ENCODE peak calls at places on chromosomes 3 and 15, in nine cellular contexts. W is endodermal cell, D is ovary, V is PC-9, S is AG04450, A is psoas muscle, N is H9, J is pancreas, E is HepG2. G is an unnamed sample.

GRCh38 chr15:101534376-101534970 is 45.0 kb upstream of the PCSK6 start:
- DNase-seq in A (no peak), E (no peak), S (no peak), V (no peak), N (peak; percentile 20), D (no peak), J (no peak), W (no peak), G (no peak)

GRCh38 chr3:182912476-182912875 is 67.9 kb downstream of the DCUN1D1 start:
- DNase-seq in S (no peak), V (no peak), A (no peak), D (no peak), J (no peak), E (no peak), W (no peak), N (no peak), G (no peak)

GRCh38 chr3:24272875-24273274 is 221.8 kb downstream of the THRB start:
- DNase-seq in D (no peak), A (no peak), E (peak; percentile 31), W (no peak), N (no peak), S (no peak), V (no peak), J (no peak), G (peak; percentile 32)

GRCh38 chr15:77013786-77014136 is 18.8 kb downstream of the PSTPIP1 start:
- DNase-seq in D (no peak), N (no peak), A (no peak), S (no peak), E (no peak), W (no peak), V (peak; percentile 76), J (no peak), G (peak; percentile 49)

GRCh38 chr3:117407317-117407716 is 697.7 kb downstream of the TUSC7 start:
- DNase-seq in N (no peak), V (no peak), S (no peak), D (no peak), J (no peak), A (no peak), W (no peak), E (peak; percentile 5), G (peak; percentile 18)

GRCh38 chr3:59985643-59986200 is 935.9 kb upstream of the CFAP20DC start:
- DNase-seq in A (no peak), N (no peak), D (no peak), W (no peak), V (no peak), E (no peak), J (no peak), S (no peak), G (no peak)

GRCh38 chr3:50853936-50854335 is 179.2 kb downstream of the DOCK3 start:
- DNase-seq in W (no peak), E (no peak), D (no peak), J (no peak), N (no peak), A (no peak), S (no peak), V (no peak), G (peak; percentile 60)

GRCh38 chr3:151035072-151035471 is 50.4 kb upstream of the MED12L start:
- DNase-seq in S (no peak), V (no peak), A (no peak), E (no peak), N (no peak), W (peak; percentile 53), D (no peak), J (no peak), G (no peak)

GRCh38 chr15:52790166-52790708 is at the start of gene ONECUT1:
- DNase-seq in D (peak; percentile 39), E (peak; percentile 37), W (peak; percentile 91), V (peak; percentile 46), J (peak; percentile 90), S (no peak), A (peak; percentile 45), N (peak; percentile 82), G (no peak)

GRCh38 chr3:111541911-111542483 is at the start of gene CD96:
- DNase-seq in J (no peak), N (no peak), D (no peak), E (no peak), V (no peak), W (no peak), S (no peak), A (no peak), G (no peak)

GRCh38 chr3:170233532-170233931 is 11.3 kb downstream of the PRKCI start:
- DNase-seq in J (no peak), A (no peak), S (peak; percentile 68), V (peak; percentile 45), E (peak; percentile 5), D (peak; percentile 23), W (no peak), N (no peak), G (no peak)

GRCh38 chr3:142657033-142657432 is 60.8 kb downstream of the PLS1 start:
- DNase-seq in A (no peak), N (peak; percentile 39), S (no peak), V (no peak), J (no peak), D (no peak), W (peak; percentile 55), E (no peak), G (no peak)

GRCh38 chr3:72368331-72368975 is 479.8 kb downstream of the SHQ1 start:
- DNase-seq in A (no peak), V (no peak), D (no peak), W (peak; percentile 42), N (no peak), S (no peak), J (no peak), E (no peak), G (no peak)

GRCh38 chr15:60510006-60510405 is 31.1 kb upstream of the ICE2 start:
- DNase-seq in N (no peak), A (no peak), J (no peak), D (no peak), V (no peak), E (no peak), S (no peak), W (no peak), G (no peak)
- TF ChIP-seq CTCF in N (no peak), A (no peak), J (no peak), D (no peak), V (no peak), E (no peak), S (no peak), W (no peak), G (peak; percentile 67)

DNA sequence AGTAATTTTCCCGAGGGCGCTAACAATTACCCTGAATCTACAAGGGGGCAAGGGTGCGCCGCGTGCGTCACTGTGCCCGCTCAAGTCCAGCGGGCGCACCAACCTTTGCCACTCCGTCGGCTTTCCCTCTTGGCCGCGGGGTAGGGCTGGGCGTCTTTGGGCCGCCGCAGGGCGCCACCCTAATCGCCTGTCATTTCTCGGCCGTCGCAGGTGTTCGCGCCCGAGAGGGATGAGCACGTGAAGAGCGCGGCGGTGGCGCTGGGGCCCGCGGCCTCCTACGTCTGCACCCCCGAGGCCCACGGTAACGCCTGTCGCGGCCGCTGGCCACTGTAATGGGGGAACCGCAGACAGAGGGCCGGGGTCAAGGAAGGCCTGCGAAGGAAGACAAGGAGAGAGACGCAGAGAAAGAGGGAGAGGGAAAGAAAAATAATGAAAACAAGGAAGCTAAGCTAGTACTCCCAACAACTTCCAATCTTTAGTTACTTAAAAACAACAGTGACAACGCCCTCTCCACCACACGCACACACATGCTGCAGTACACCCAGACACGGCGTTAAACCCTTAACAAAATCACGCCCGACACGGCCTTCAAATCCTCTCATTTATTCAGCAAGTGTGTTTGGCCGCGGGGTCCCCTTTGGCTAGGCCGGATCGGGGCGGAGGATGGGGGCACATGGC is 3.8 kb downstream of the SKOR1 start:
- DNase-seq in A (no peak), J (no peak), V (no peak), W (peak; percentile 61), N (no peak), S (no peak), E (no peak), D (no peak), G (no peak)
- H3K27me3 ChIP-seq in A (peaks cover 97% of the 10 kb centered on the region), J (peaks cover 3% of the 10 kb centered on the region), V (no peaks in the 10 kb centered on the region), W (peaks cover 100% of the 10 kb centered on the region), N (peaks cover 95% of the 10 kb centered on the region), S (peaks cover 92% of the 10 kb centered on the region), E (peaks cover 12% of the 10 kb centered on the region), D (peaks cover 31% of the 10 kb centered on the region), G (peaks cover 98% of the 10 kb centered on the region)

DNA sequence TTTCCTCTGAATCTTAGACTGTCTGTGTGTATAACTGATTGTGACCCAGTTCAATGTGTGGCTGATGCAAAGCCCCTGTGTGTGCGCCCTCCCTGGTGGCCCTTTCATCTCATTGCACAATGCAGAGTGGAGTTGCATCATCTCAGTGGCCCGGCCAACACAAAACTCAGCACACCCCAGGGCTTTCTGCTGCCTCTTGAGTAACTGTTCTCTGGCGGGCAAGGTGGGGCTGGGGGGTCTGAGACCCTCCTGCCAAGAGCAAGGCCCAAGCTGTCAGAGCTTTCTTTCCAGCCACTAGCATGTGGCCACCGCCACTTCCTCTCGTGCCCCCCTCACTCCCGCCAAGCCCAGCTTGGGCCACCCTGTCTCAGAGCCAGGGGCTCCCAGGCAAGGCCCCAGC is 80.7 kb upstream of the ALDH1L1 start:
- DNase-seq in V (no peak), D (peak; percentile 63), S (no peak), N (no peak), A (peak; percentile 72), J (no peak), W (peak; percentile 65), E (peak; percentile 62), G (no peak)
- H3K27ac ChIP-seq in V (no peak overlapping the region), D (no peak overlapping the region), S (no peak overlapping the region), N (no peak overlapping the region), A (peak overlapping the region; percentile 95), J (no peak overlapping the region), W (peak overlapping the region; percentile 89), E (no peak overlapping the region), G (no peak overlapping the region)

GRCh38 chr3:186609247-186609868 is 3.5 kb upstream of the AHSG start:
- DNase-seq in W (no peak), A (no peak), N (no peak), D (no peak), E (no peak), S (no peak), V (peak; percentile 42), J (peak; percentile 54), G (peak; percentile 80)
- TF ChIP-seq CTCF in W (peak; percentile 37), A (no peak), N (peak; percentile 16), D (no peak), E (peak; percentile 61), S (peak; percentile 22), V (peak; percentile 45), J (no peak), G (peak; percentile 86)

DNA sequence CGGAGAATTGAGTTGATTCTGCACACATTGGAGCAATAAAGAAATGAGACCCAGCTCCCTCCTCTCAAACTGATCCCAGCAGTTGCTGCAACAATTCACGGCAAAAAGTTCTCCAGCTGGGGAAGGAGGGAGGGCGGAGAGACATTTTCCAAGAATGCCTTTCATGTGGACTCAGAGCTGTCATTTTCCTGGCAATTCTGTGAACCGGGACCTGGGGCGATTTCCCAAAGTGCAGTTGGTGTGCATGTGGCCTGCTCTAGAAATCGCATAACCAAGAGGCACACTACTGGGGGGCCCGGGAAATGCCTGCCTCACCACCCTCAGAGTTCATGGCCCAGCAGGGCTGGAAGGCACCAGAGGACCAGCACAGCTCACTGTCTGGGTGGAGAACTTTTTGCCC is 48.7 kb upstream of the IREB2 start:
- DNase-seq in J (no peak), E (no peak), S (no peak), W (no peak), D (no peak), A (no peak), V (no peak), N (no peak), G (no peak)
- H3K27me3 ChIP-seq in J (no peaks in the 10 kb centered on the region), E (no peaks in the 10 kb centered on the region), S (peaks cover 37% of the 10 kb centered on the region), W (no peaks in the 10 kb centered on the region), D (no peaks in the 10 kb centered on the region), A (peaks cover 20% of the 10 kb centered on the region), V (peaks cover 49% of the 10 kb centered on the region), N (no peaks in the 10 kb centered on the region), G (peaks cover 43% of the 10 kb centered on the region)

GRCh38 chr15:89458440-89458839 is 37.9 kb downstream of the RHCG start:
- DNase-seq in J (no peak), E (no peak), D (no peak), A (no peak), V (no peak), N (no peak), S (no peak), W (no peak), G (no peak)
- H3K27ac ChIP-seq in J (peak overlapping the region; percentile 62), E (peak overlapping the region; percentile 88), D (no peak overlapping the region), A (no peak overlapping the region), V (no peak overlapping the region), N (no peak overlapping the region), S (no peak overlapping the region), W (no peak overlapping the region), G (no peak overlapping the region)